ENCODE peak calls at places on chromosome 19, in four cellular contexts. R is GM12891, T is GM12878, N is HL-60. G is an unnamed sample.

GRCh38 chr19:34120846-34121639 is 51.3 kb upstream of the LSM14A start:
- DNase-seq in R (peak), T (no peak), N (peak), G (peak)

GRCh38 chr19:23033721-23034120 is 30.7 kb upstream of the ZNF728 start:
- DNase-seq in R (no peak), T (no peak), N (no peak), G (no peak)

GRCh38 chr19:29680447-29680846 is 15.2 kb downstream of the PLEKHF1 start:
- DNase-seq in R (peak), T (no peak), N (peak), G (no peak)

GRCh38 chr19:8340341-8341096 is 2.5 kb downstream of the KANK3 start:
- DNase-seq in R (no peak), T (no peak), N (no peak), G (no peak)

GRCh38 chr19:7873304-7874079 is 698 bp downstream of the PRR36 start:
- DNase-seq in R (no peak), T (no peak), N (no peak), G (no peak)

GRCh38 chr19:33612928-33613327 is 8.8 kb upstream of the CHST8 start:
- DNase-seq in R (no peak), T (no peak), N (no peak), G (no peak)

GRCh38 chr19:42023121-42023942 is 29.3 kb upstream of the ATP1A3 start:
- DNase-seq in R (no peak), T (no peak), N (peak), G (peak)

GRCh38 chr19:49133621-49134454 is 14.5 kb downstream of the PPFIA3 start:
- DNase-seq in R (no peak), T (no peak), N (no peak), G (peak)

GRCh38 chr19:46903458-46903857 is 42.7 kb downstream of the ARHGAP35 start:
- DNase-seq in R (no peak), T (no peak), N (no peak), G (no peak)

GRCh38 chr19:48196933-48197665 is 26.6 kb downstream of the ZSWIM9 start:
- DNase-seq in R (no peak), T (no peak), N (peak), G (no peak)

GRCh38 chr19:43596842-43597461 is 557 bp downstream of the ZNF576 start:
- DNase-seq in R (no peak), T (no peak), N (peak), G (no peak)

GRCh38 chr19:22919946-22920345 is 83.0 kb downstream of the ZNF728 start:
- DNase-seq in R (no peak), T (no peak), N (no peak), G (no peak)

GRCh38 chr19:6118043-6118442 is 7.7 kb upstream of the RFX2 start:
- DNase-seq in R (no peak), T (no peak), N (no peak), G (no peak)

GRCh38 chr19:15780595-15781418 is 6.7 kb upstream of the OR10H5 start:
- DNase-seq in R (no peak), T (no peak), N (no peak), G (no peak)

GRCh38 chr19:32928806-32929205 is 43.0 kb downstream of the CEP89 start:
- DNase-seq in R (no peak), T (no peak), N (no peak), G (no peak)

GRCh38 chr19:45468159-45468651 is 409 bp downstream of the FOSB start:
- DNase-seq in R (no peak), T (no peak), N (peak), G (peak)

GRCh38 chr19:49441210-49441959 is at the start of gene SLC17A7:
- DNase-seq in R (peak), T (no peak), N (no peak), G (peak)

GRCh38 chr19:5403968-5404640 is 51.1 kb upstream of the ZNRF4 start:
- DNase-seq in R (peak), T (no peak), N (peak), G (peak)

GRCh38 chr19:48419158-48419920 is 25.9 kb downstream of the GRIN2D start:
- DNase-seq in R (no peak), T (peak), N (peak), G (peak)

GRCh38 chr19:7980168-7980567 is 25.3 kb downstream of the ELAVL1 start:
- DNase-seq in R (no peak), T (no peak), N (no peak), G (no peak)

GRCh38 chr19:22595918-22596341 is 38.2 kb upstream of the ZNF492 start:
- DNase-seq in R (no peak), T (no peak), N (no peak), G (peak)

GRCh38 chr19:5651361-5651760 is 28.5 kb downstream of the SAFB start:
- DNase-seq in R (no peak), T (no peak), N (no peak), G (no peak)

GRCh38 chr19:8304841-8305621 is 3.1 kb downstream of the CD320 start:
- DNase-seq in R (no peak), T (no peak), N (peak), G (peak)

GRCh38 chr19:27865927-27866777 is 1346.8 kb downstream of the UQCRFS1 start:
- DNase-seq in R (no peak), T (no peak), N (no peak), G (no peak)

GRCh38 chr19:46976845-46977320 is 42.8 kb upstream of the NPAS1 start:
- DNase-seq in R (no peak), T (no peak), N (peak), G (peak)

GRCh38 chr19:4052114-4052992 is 14.3 kb downstream of the ZBTB7A start:
- DNase-seq in R (no peak), T (no peak), N (peak), G (no peak)

GRCh38 chr19:49442793-49443365 is 1.6 kb upstream of the SLC17A7 start:
- DNase-seq in R (peak), T (no peak), N (peak), G (peak)

GRCh38 chr19:47296036-47296435 is 13.6 kb upstream of the C5AR1 start:
- DNase-seq in R (peak), T (no peak), N (peak), G (peak)

GRCh38 chr19:46787331-46788100 is 878 bp downstream of the SLC1A5 start:
- DNase-seq in R (no peak), T (no peak), N (peak), G (peak)

GRCh38 chr19:30596813-30597399 is 224.7 kb downstream of the ZNF536 start:
- DNase-seq in R (no peak), T (no peak), N (no peak), G (no peak)

GRCh38 chr19:56720281-56720680 is 48.7 kb upstream of the ZNF835 start:
- DNase-seq in R (no peak), T (no peak), N (no peak), G (no peak)

GRCh38 chr19:52176574-52176973 is 5.2 kb upstream of the ZNF836 start:
- DNase-seq in R (no peak), T (no peak), N (no peak), G (no peak)

GRCh38 chr19:15177269-15178116 is 23.3 kb downstream of the NOTCH3 start:
- DNase-seq in R (peak), T (peak), N (peak), G (peak)

GRCh38 chr19:16876904-16877361 is 11.9 kb upstream of the F2RL3 start:
- DNase-seq in R (no peak), T (no peak), N (no peak), G (no peak)

GRCh38 chr19:35363711-35364425 is 5.6 kb downstream of the FFAR3 start:
- DNase-seq in R (no peak), T (no peak), N (no peak), G (no peak)

GRCh38 chr19:35360880-35361420 is 2.7 kb downstream of the FFAR3 start:
- DNase-seq in R (no peak), T (no peak), N (no peak), G (no peak)

GRCh38 chr19:35363001-35363590 is 4.8 kb downstream of the FFAR3 start:
- DNase-seq in R (no peak), T (no peak), N (no peak), G (peak)

GRCh38 chr19:35365303-35365702 is 5.6 kb upstream of the GPR42 start:
- DNase-seq in R (no peak), T (no peak), N (no peak), G (no peak)

GRCh38 chr19:35362261-35363000 is 4.2 kb downstream of the FFAR3 start:
- DNase-seq in R (no peak), T (no peak), N (no peak), G (no peak)
- TF ChIP-seq SPI1 in R (no peak), T (no peak), N (no peak), G (no peak)

GRCh38 chr19:50490991-50491472 is 14.4 kb upstream of the GARIN5A start:
- DNase-seq in R (no peak), T (no peak), N (no peak), G (no peak)

GRCh38 chr19:50493171-50493570 is 16.5 kb upstream of the GARIN5A start:
- DNase-seq in R (no peak), T (no peak), N (no peak), G (no peak)

GRCh38 chr19:50490411-50490811 is 13.8 kb upstream of the GARIN5A start:
- DNase-seq in R (no peak), T (no peak), N (no peak), G (no peak)

GRCh38 chr19:50494186-50495019 is 16.6 kb downstream of the JOSD2 start:
- DNase-seq in R (no peak), T (no peak), N (no peak), G (no peak)

DNA sequence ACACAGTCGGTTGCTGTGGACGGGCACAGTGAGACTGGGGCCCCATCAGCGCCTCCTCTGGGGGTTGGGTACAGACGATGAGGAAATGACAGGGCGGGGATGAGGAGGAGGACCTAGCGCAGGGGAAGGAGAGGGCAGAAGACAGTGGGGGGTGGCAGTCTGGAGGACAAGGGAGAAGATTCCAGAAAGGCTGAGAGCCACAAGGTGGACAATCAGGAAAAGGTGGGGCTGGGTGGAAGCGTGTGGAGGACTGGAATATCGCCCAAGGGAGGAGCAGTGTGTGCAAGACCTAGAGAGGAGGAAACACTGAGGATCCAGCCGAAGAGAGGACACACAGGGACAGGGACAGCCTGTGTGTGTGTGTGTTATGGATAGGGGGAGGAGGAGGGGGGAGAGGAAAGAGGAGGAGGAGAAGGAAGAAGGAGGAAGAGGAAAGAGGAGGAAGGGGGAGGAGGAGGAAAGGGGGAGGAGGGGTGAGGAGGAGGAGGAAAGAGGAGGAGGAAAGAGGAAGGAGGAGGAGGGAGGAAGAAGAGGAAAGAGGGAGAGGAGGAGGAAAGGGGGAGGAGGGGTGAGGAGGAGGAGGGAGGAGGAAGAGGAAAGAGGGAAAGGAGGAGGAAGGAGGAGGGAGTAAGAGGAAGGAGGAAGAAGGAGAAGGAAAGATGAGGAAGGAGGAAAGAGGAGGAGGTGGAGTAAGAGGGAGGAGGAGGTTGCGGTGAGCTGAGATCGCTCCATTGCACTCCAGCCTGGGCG is 15.8 kb upstream of the GARIN5A start:
- DNase-seq in R (no peak), T (no peak), N (peak), G (peak)
- TF ChIP-seq SPI1 in R (no peak), T (no peak), N (no peak), G (no peak)

GRCh38 chr19:54653181-54653809 is 9.5 kb upstream of the LILRB4 start:
- DNase-seq in R (no peak), T (no peak), N (no peak), G (peak)
- TF ChIP-seq SPI1 in R (no peak), T (no peak), N (no peak), G (no peak)

GRCh38 chr19:10392120-10392519 is 11.2 kb downstream of the CDC37 start:
- DNase-seq in R (no peak), T (no peak), N (no peak), G (peak)

GRCh38 chr19:10389863-10390262 is 9.5 kb upstream of the TYK2 start:
- DNase-seq in R (no peak), T (no peak), N (peak), G (peak)

GRCh38 chr19:10393137-10393536 is 10.2 kb downstream of the CDC37 start:
- DNase-seq in R (no peak), T (no peak), N (no peak), G (no peak)

GRCh38 chr19:10388957-10389356 is 8.6 kb upstream of the TYK2 start:
- DNase-seq in R (no peak), T (peak), N (peak), G (peak)

GRCh38 chr19:10390652-10391286 is 10.4 kb upstream of the TYK2 start:
- DNase-seq in R (peak), T (no peak), N (peak), G (peak)
- TF ChIP-seq SPI1 in R (no peak), T (no peak), N (no peak), G (no peak)

GRCh38 chr19:35915508-35915907 is 7.4 kb upstream of the TYROBP start:
- DNase-seq in R (no peak), T (no peak), N (no peak), G (no peak)
- TF ChIP-seq SPI1 in R (peak), T (peak), N (no peak), G (no peak)

GRCh38 chr19:1768248-1768647 is 14.9 kb downstream of the ONECUT3 start:
- DNase-seq in R (no peak), T (no peak), N (peak), G (peak)

GRCh38 chr19:1766800-1767352 is 13.6 kb downstream of the ONECUT3 start:
- DNase-seq in R (no peak), T (no peak), N (peak), G (peak)

GRCh38 chr19:1768918-1769644 is 15.8 kb downstream of the ONECUT3 start:
- DNase-seq in R (no peak), T (no peak), N (no peak), G (no peak)

GRCh38 chr19:1765904-1766799 is 12.8 kb downstream of the ONECUT3 start:
- DNase-seq in R (no peak), T (no peak), N (no peak), G (no peak)

DNA sequence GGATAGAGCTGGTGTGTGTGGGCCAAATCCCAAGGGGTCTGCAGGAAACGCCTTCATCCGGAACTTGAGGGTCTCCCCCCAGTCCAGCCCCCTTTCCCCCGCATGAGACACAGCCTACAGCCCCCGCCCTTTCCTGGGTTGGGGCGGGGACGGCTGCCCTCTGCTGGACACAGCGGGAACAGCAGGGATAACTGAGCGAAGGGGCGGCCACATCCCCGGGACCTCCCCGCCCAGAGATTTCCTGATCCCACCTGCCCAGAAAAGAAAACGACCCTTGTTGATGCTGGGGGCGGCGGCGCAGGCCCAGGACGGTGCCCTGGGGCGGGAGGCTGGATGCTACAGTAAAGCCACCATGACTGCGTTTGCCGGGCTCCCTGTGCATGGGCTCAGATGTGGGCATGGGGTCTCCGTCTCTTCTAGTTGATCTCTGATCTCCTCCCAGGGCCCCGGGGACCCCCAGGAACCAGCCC is 14.2 kb downstream of the ONECUT3 start:
- DNase-seq in R (peak), T (no peak), N (peak), G (peak)
- TF ChIP-seq SPI1 in R (no peak), T (no peak), N (no peak), G (no peak)

GRCh38 chr19:18650468-18651001 is 13.7 kb downstream of the KLHL26 start:
- DNase-seq in R (no peak), T (no peak), N (no peak), G (peak)
- TF ChIP-seq SPI1 in R (no peak), T (no peak), N (no peak), G (no peak)

GRCh38 chr19:38942471-38943181 is 11.9 kb downstream of the MRPS12 start:
- DNase-seq in R (no peak), T (no peak), N (no peak), G (no peak)
- TF ChIP-seq SPI1 in R (no peak), T (no peak), N (no peak), G (no peak)

GRCh38 chr19:24074720-24075119 is 12.3 kb upstream of the ZNF254 start:
- DNase-seq in R (no peak), T (no peak), N (peak), G (no peak)

GRCh38 chr19:24073807-24074206 is 13.2 kb upstream of the ZNF254 start:
- DNase-seq in R (no peak), T (no peak), N (peak), G (no peak)

GRCh38 chr19:24072720-24073119 is 14.3 kb upstream of the ZNF254 start:
- DNase-seq in R (no peak), T (no peak), N (no peak), G (no peak)

GRCh38 chr19:24078688-24079087 is 8.3 kb upstream of the ZNF254 start:
- DNase-seq in R (no peak), T (no peak), N (no peak), G (no peak)
- TF ChIP-seq SPI1 in R (no peak), T (no peak), N (no peak), G (no peak)